ENCODE peak calls at places on chromosomes 11 and 22, in five cellular contexts. F is CD4-positive, CD25-positive, alpha-beta regulatory T cell; E is heart left ventricle; O is naive thymus-derived CD4-positive, alpha-beta T cell; J is transverse colon. A is an unnamed sample. For H3K27me3, the result is how much of the 10 kb centered on the place peaks cover.

GRCh38 chr11:129895126-129896041 is at the start of gene NFRKB:
- DNase-seq in F (peak), E (peak), O (peak), J (peak), A (peak)

GRCh38 chr11:104206936-104207335 is 43.0 kb upstream of the PDGFD start:
- DNase-seq in F (no peak), E (no peak), O (no peak), J (no peak), A (no peak)

GRCh38 chr11:57094206-57094940 is 87.4 kb upstream of the LRRC55 start:
- DNase-seq in F (no peak), E (no peak), O (no peak), J (no peak), A (peak)

GRCh38 chr22:44033689-44034088 is 9.6 kb downstream of the PARVB start:
- DNase-seq in F (no peak), E (no peak), O (no peak), J (no peak), A (peak)

GRCh38 chr22:49702068-49702397 is 125.6 kb downstream of the BRD1 start:
- DNase-seq in F (no peak), E (no peak), O (no peak), J (no peak), A (no peak)

GRCh38 chr22:23684561-23685031 is 6.2 kb upstream of the RGL4 start:
- DNase-seq in F (no peak), E (no peak), O (no peak), J (no peak), A (peak)

GRCh38 chr11:116515666-116516184 is 257.1 kb downstream of the BUD13 start:
- DNase-seq in F (no peak), E (no peak), O (no peak), J (no peak), A (no peak)

GRCh38 chr11:123143921-123144320 is 51.1 kb downstream of the CLMP start:
- DNase-seq in F (no peak), E (no peak), O (no peak), J (no peak), A (no peak)

GRCh38 chr22:50581950-50582561 is 593 bp downstream of the CHKB start:
- DNase-seq in F (peak), E (no peak), O (no peak), J (peak), A (no peak)

GRCh38 chr11:9757809-9758675 is 94.2 kb downstream of the SWAP70 start:
- DNase-seq in F (peak), E (peak), O (peak), J (peak), A (peak)

GRCh38 chr11:36023922-36024321 is 80.1 kb downstream of the LDLRAD3 start:
- DNase-seq in F (no peak), E (no peak), O (no peak), J (no peak), A (peak)

GRCh38 chr11:60767388-60767811 is 10.7 kb downstream of the MS4A15 start:
- DNase-seq in F (no peak), E (no peak), O (no peak), J (no peak), A (no peak)

GRCh38 chr11:130999992-131000770 is 83.9 kb upstream of the SNX19 start:
- DNase-seq in F (no peak), E (no peak), O (no peak), J (no peak), A (peak)

GRCh38 chr11:69438286-69438920 is 43.1 kb upstream of the LINC01488 start:
- DNase-seq in F (no peak), E (no peak), O (no peak), J (no peak), A (no peak)

GRCh38 chr11:36018967-36019596 is 75.2 kb downstream of the LDLRAD3 start:
- DNase-seq in F (no peak), E (no peak), O (no peak), J (no peak), A (no peak)

GRCh38 chr11:115256326-115257197 is 247.7 kb downstream of the CADM1 start:
- DNase-seq in F (no peak), E (no peak), O (no peak), J (peak), A (no peak)

GRCh38 chr11:76190376-76190775 is 15.9 kb downstream of the WNT11 start:
- DNase-seq in F (no peak), E (no peak), O (no peak), J (no peak), A (no peak)

GRCh38 chr22:22754961-22755777 is 110.8 kb downstream of the GGTLC2 start:
- DNase-seq in F (no peak), E (no peak), O (no peak), J (no peak), A (no peak)

DNA sequence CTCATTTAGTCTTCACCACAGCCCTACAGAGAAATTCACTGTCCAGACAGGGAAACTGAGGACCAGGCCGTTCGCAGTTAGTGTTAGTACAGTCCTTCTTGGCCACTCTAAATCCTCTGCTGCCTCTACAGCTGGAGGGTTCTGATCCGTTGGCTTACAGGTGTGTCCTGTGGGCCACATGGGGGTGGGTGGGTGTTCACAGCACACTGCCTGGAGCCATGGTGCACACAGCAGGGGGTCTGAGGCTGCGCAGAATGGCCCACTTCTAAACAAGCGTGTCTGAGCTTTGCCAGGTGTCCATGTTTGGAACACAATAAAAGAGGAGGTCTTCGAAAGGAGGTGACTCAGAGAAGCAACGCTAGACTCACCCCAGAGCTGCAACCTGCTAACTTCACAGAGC is 249.0 kb downstream of the ST3GAL4 start:
- DNase-seq in F (no peak), E (no peak), O (no peak), J (no peak), A (no peak)
- H3K27me3 ChIP-seq in F (under half), E (under half), O (under half), J (under half), A (under half)

DNA sequence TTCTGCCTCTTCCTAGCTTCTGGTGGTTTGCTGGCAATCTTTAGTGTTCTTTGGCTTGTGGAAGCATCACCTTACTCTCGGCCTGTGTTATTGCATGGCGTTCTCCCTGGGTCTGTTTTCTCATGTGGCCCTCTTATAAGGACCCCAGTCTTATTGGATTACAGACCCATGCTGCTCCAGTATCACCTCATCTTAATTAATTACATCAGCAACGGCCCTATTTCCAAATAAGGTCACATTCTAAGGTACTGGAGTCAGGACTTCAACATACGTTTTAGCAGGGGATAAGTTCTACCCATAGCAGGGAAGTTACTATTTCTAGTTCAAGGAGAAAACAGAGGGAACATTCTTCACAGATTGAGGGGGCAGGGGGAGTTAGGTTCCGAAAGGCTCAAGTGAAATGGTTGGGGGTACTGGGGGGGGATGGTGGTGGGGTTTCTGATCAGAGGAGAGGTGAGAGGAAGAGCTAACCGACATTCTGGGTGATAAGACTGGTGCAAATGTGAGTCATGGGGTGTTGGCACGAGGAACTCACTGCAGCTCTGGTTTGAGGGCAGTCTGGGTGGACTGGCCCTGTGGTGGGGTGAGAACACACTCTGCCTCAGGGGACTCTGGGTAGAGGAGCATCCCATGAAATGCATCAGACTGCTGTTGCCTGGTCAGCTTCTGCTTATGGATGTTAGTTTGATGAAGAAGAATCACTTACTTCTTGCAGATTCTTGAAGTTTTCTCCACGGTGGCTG is 51.5 kb upstream of the ZBED5 start:
- DNase-seq in F (no peak), E (no peak), O (no peak), J (no peak), A (peak)
- H3K4me3 ChIP-seq in F (no peak), E (no peak), O (no peak), J (no peak), A (no peak)

GRCh38 chr11:34855754-34856095 is 60.5 kb downstream of the APIP start:
- DNase-seq in F (no peak), E (no peak), O (no peak), J (no peak), A (no peak)
- H3K27me3 ChIP-seq in F (under half), E (under half), O (under half), J (under half), A (under half)

DNA sequence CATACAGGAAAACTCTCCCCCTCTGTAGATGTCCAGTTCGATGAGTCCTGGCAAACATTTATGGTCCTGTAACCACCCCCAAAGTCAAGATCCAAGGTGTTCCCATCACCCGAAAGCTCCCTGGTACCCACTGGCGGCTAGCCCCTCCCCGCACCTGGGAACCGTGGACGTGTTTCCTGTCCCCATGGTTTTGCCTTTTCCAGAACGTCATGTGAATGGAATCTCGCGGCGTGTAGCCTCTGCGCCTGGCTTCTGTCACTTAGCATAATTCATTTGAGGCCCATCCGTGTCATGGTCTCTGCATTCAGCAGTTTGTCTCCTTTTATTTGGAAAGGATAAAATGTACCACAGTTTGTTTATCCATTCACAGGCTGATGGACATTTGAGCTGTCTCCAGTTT is 106.3 kb downstream of the KCNQ1 start:
- DNase-seq in F (no peak), E (peak), O (no peak), J (peak), A (no peak)
- H3K4me3 ChIP-seq in F (no peak), E (no peak), O (no peak), J (no peak), A (no peak)

GRCh38 chr11:1199689-1200610 is 22.9 kb upstream of the MUC5B start:
- DNase-seq in F (no peak), E (no peak), O (no peak), J (peak), A (no peak)

GRCh38 chr11:1202154-1202775 is 20.6 kb upstream of the MUC5B start:
- DNase-seq in F (peak), E (no peak), O (no peak), J (peak), A (no peak)

GRCh38 chr11:1202776-1203504 is 19.9 kb upstream of the MUC5B start:
- DNase-seq in F (peak), E (no peak), O (peak), J (peak), A (peak)

GRCh38 chr11:1200611-1201191 is 22.2 kb upstream of the MUC5B start:
- DNase-seq in F (no peak), E (no peak), O (no peak), J (peak), A (no peak)

DNA sequence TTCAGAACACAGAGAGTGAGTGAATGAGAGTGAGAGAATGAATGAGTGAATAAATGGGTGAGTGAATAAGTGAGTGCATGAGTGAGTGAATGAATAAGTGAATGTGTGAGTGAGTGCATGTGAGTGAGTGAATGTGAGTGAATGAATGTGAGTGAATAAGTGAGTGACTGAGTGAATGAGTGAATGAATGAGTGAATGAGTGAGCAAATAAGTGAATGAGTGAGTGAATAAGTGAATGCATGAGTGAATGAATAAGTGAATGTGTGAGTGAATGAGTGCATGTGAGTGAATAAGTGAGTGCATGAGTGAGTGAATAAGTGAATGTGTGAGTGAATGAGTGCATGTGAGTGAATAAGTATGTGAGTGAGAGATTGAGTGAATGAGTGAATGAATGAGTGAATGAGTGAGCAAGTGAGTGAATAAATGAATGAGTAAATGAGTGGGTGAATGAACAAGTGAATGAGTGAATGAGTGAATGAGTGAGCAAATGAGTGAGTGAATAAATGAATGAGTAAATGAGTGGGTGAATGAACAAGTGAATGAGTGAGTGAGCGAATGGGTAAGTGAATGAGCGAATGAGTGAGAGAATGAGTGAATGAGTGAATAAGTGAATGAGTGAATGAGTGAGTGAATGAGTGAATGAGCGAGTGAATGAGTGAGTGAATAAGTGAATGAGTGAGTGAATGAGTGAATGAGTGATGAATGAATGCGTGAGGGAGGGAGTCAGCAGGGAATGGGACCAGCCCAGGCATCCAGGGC is 21.3 kb upstream of the MUC5B start:
- DNase-seq in F (no peak), E (no peak), O (no peak), J (no peak), A (no peak)
- H3K27me3 ChIP-seq in F (under half), E (under half), O (under half), J (under half), A (under half)

DNA sequence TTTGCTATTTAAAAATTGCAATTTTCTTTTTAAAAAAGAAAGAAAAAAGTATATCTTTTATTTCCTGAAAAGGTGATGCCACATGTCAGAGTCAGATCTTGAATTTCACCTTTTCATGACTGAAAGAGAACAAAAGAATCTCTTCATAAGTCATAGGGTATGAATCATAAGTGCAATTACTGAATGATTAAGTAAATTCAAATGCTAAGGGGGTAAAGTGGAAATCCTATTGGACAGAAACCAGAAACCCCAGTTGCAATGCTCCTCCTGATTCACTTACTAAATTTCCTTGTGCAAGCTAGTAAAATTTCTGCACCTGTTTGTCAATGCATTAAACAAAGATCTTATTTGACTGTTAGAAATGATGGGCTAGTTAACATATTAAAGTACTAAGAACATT is 8.2 kb upstream of the PRRG4 start:
- DNase-seq in F (no peak), E (no peak), O (no peak), J (no peak), A (no peak)
- H3K4me3 ChIP-seq in F (no peak), E (no peak), O (no peak), J (no peak), A (no peak)